ENCODE peak calls at places on chromosomes 11 and 22, in five cellular contexts. One of them, this sample, is unnamed.

GRCh38 chr22:25048659-25049657 is 96.4 kb downstream of the KIAA1671 start:
- DNase-seq in A549: peak
- DNase-seq in adrenal gland: peak
- DNase-seq in body of pancreas: peak
- DNase-seq in lower leg skin: peak
- DNase-seq in this sample: peak

GRCh38 chr11:104841973-104842372 is 56.3 kb downstream of the CASP12 start:
- DNase-seq in A549: no peak
- DNase-seq in adrenal gland: no peak
- DNase-seq in body of pancreas: no peak
- DNase-seq in lower leg skin: no peak
- DNase-seq in this sample: no peak

GRCh38 chr11:128520886-128521696 is 66.3 kb downstream of the ETS1 start:
- DNase-seq in A549: no peak
- DNase-seq in adrenal gland: no peak
- DNase-seq in body of pancreas: no peak
- DNase-seq in lower leg skin: no peak
- DNase-seq in this sample: peak

GRCh38 chr11:73359930-73360742 is 16.1 kb upstream of the RELT start:
- DNase-seq in A549: peak
- DNase-seq in adrenal gland: no peak
- DNase-seq in body of pancreas: no peak
- DNase-seq in lower leg skin: no peak
- DNase-seq in this sample: no peak

GRCh38 chr22:41833369-41834004 is 582 bp downstream of the SREBF2 start:
- DNase-seq in A549: peak
- DNase-seq in adrenal gland: peak
- DNase-seq in body of pancreas: peak
- DNase-seq in lower leg skin: no peak
- DNase-seq in this sample: peak

GRCh38 chr11:13169709-13170108 is 107.9 kb upstream of the BMAL1 start:
- DNase-seq in A549: peak
- DNase-seq in adrenal gland: peak
- DNase-seq in body of pancreas: peak
- DNase-seq in lower leg skin: no peak
- DNase-seq in this sample: no peak

GRCh38 chr11:69934861-69935494 is 115.8 kb upstream of the FGF3 start:
- DNase-seq in A549: peak
- DNase-seq in adrenal gland: no peak
- DNase-seq in body of pancreas: no peak
- DNase-seq in lower leg skin: no peak
- DNase-seq in this sample: peak

GRCh38 chr11:108117746-108118371 is 3.5 kb upstream of the ACAT1 start:
- DNase-seq in A549: peak
- DNase-seq in adrenal gland: no peak
- DNase-seq in body of pancreas: no peak
- DNase-seq in lower leg skin: no peak
- DNase-seq in this sample: no peak

GRCh38 chr11:71322861-71323582 is 70.6 kb upstream of the SHANK2 start:
- DNase-seq in A549: no peak
- DNase-seq in adrenal gland: no peak
- DNase-seq in body of pancreas: no peak
- DNase-seq in lower leg skin: no peak
- DNase-seq in this sample: peak

GRCh38 chr11:14323118-14323676 is 35.8 kb downstream of the RRAS2 start:
- DNase-seq in A549: no peak
- DNase-seq in adrenal gland: no peak
- DNase-seq in body of pancreas: no peak
- DNase-seq in lower leg skin: no peak
- DNase-seq in this sample: no peak

GRCh38 chr22:49255154-49255553 is 572.5 kb downstream of the BRD1 start:
- DNase-seq in A549: no peak
- DNase-seq in adrenal gland: no peak
- DNase-seq in body of pancreas: no peak
- DNase-seq in lower leg skin: no peak
- DNase-seq in this sample: no peak

GRCh38 chr11:109795234-109795633 is 298.0 kb upstream of the ZC3H12C start:
- DNase-seq in A549: peak
- DNase-seq in adrenal gland: peak
- DNase-seq in body of pancreas: peak
- DNase-seq in lower leg skin: no peak
- DNase-seq in this sample: no peak

GRCh38 chr11:127332896-127333295 is 332.3 kb upstream of the KIRREL3 start:
- DNase-seq in A549: no peak
- DNase-seq in adrenal gland: no peak
- DNase-seq in body of pancreas: no peak
- DNase-seq in lower leg skin: no peak
- DNase-seq in this sample: no peak

GRCh38 chr11:75471134-75471943 is 38.3 kb upstream of the KLHL35 start:
- DNase-seq in A549: no peak
- DNase-seq in adrenal gland: no peak
- DNase-seq in body of pancreas: no peak
- DNase-seq in lower leg skin: no peak
- DNase-seq in this sample: peak

GRCh38 chr11:57728829-57729228 is 12.5 kb upstream of the SELENOH start:
- DNase-seq in A549: no peak
- DNase-seq in adrenal gland: no peak
- DNase-seq in body of pancreas: no peak
- DNase-seq in lower leg skin: no peak
- DNase-seq in this sample: no peak

GRCh38 chr11:105719073-105719846 is 109.4 kb downstream of the GRIA4 start:
- DNase-seq in A549: peak
- DNase-seq in adrenal gland: no peak
- DNase-seq in body of pancreas: no peak
- DNase-seq in lower leg skin: no peak
- DNase-seq in this sample: no peak

GRCh38 chr11:50247309-50247874 is 214.7 kb downstream of the OR4C45 start:
- DNase-seq in A549: no peak
- DNase-seq in adrenal gland: no peak
- DNase-seq in body of pancreas: no peak
- DNase-seq in lower leg skin: no peak
- DNase-seq in this sample: no peak

GRCh38 chr11:9228086-9228485 is 37.1 kb downstream of the DENND5A start:
- DNase-seq in A549: no peak
- DNase-seq in adrenal gland: no peak
- DNase-seq in body of pancreas: no peak
- DNase-seq in lower leg skin: no peak
- DNase-seq in this sample: no peak

GRCh38 chr11:69055598-69056516 is 7.1 kb downstream of the TPCN2 start:
- DNase-seq in A549: no peak
- DNase-seq in adrenal gland: peak
- DNase-seq in body of pancreas: peak
- DNase-seq in lower leg skin: peak
- DNase-seq in this sample: peak

GRCh38 chr22:28600546-28601143 is 79.0 kb downstream of the TTC28 start:
- DNase-seq in A549: peak
- DNase-seq in adrenal gland: no peak
- DNase-seq in body of pancreas: peak
- DNase-seq in lower leg skin: no peak
- DNase-seq in this sample: no peak

GRCh38 chr22:32796865-32797573 is 4.5 kb upstream of the TIMP3 start:
- DNase-seq in A549: peak
- DNase-seq in adrenal gland: peak
- DNase-seq in body of pancreas: peak
- DNase-seq in lower leg skin: peak
- DNase-seq in this sample: peak

GRCh38 chr11:114272311-114272710 is 23.9 kb upstream of the NNMT start:
- DNase-seq in A549: no peak
- DNase-seq in adrenal gland: no peak
- DNase-seq in body of pancreas: no peak
- DNase-seq in lower leg skin: no peak
- DNase-seq in this sample: no peak

GRCh38 chr22:19822301-19823117 is 32.2 kb downstream of the GNB1L start:
- DNase-seq in A549: no peak
- DNase-seq in adrenal gland: no peak
- DNase-seq in body of pancreas: no peak
- DNase-seq in lower leg skin: no peak
- DNase-seq in this sample: no peak

GRCh38 chr22:24996420-24996952 is 44.0 kb downstream of the KIAA1671 start:
- DNase-seq in A549: peak
- DNase-seq in adrenal gland: peak
- DNase-seq in body of pancreas: no peak
- DNase-seq in lower leg skin: no peak
- DNase-seq in this sample: no peak

GRCh38 chr11:2542406-2542805 is 97.6 kb downstream of the KCNQ1 start:
- DNase-seq in A549: no peak
- DNase-seq in adrenal gland: peak
- DNase-seq in body of pancreas: no peak
- DNase-seq in lower leg skin: no peak
- DNase-seq in this sample: peak

GRCh38 chr11:70016666-70017347 is 61.3 kb upstream of the ANO1 start:
- DNase-seq in A549: no peak
- DNase-seq in adrenal gland: no peak
- DNase-seq in body of pancreas: no peak
- DNase-seq in lower leg skin: no peak
- DNase-seq in this sample: peak

GRCh38 chr22:45218974-45219373 is 21.7 kb downstream of the KIAA0930 start:
- DNase-seq in A549: no peak
- DNase-seq in adrenal gland: no peak
- DNase-seq in body of pancreas: no peak
- DNase-seq in lower leg skin: no peak
- DNase-seq in this sample: no peak

GRCh38 chr11:12239396-12240298 is 129.3 kb downstream of the MICAL2 start:
- DNase-seq in A549: no peak
- DNase-seq in adrenal gland: no peak
- DNase-seq in body of pancreas: peak
- DNase-seq in lower leg skin: no peak
- DNase-seq in this sample: no peak

GRCh38 chr11:125451400-125452124 is 44.5 kb downstream of the FEZ1 start:
- DNase-seq in A549: no peak
- DNase-seq in adrenal gland: no peak
- DNase-seq in body of pancreas: peak
- DNase-seq in lower leg skin: peak
- DNase-seq in this sample: no peak

GRCh38 chr11:111793863-111794262 is 27.7 kb upstream of the PPP2R1B start:
- DNase-seq in A549: no peak
- DNase-seq in adrenal gland: peak
- DNase-seq in body of pancreas: no peak
- DNase-seq in lower leg skin: no peak
- DNase-seq in this sample: no peak

GRCh38 chr22:41469218-41469851 is 418 bp downstream of the ACO2 start:
- DNase-seq in A549: no peak
- DNase-seq in adrenal gland: peak
- DNase-seq in body of pancreas: peak
- DNase-seq in lower leg skin: no peak
- DNase-seq in this sample: no peak

GRCh38 chr11:117876341-117877119 is at the start of gene FXYD6:
- DNase-seq in A549: no peak
- DNase-seq in adrenal gland: peak
- DNase-seq in body of pancreas: peak
- DNase-seq in lower leg skin: no peak
- DNase-seq in this sample: peak

GRCh38 chr11:827861-828167 is at the start of gene CRACR2B:
- DNase-seq in A549: no peak
- DNase-seq in adrenal gland: no peak
- DNase-seq in body of pancreas: no peak
- DNase-seq in lower leg skin: no peak
- DNase-seq in this sample: peak
- TF ChIP-seq POLR2A in A549: no peak
- TF ChIP-seq POLR2A in adrenal gland: no peak
- TF ChIP-seq POLR2A in body of pancreas: peak
- TF ChIP-seq POLR2A in lower leg skin: no peak
- TF ChIP-seq POLR2A in this sample: no peak

DNA sequence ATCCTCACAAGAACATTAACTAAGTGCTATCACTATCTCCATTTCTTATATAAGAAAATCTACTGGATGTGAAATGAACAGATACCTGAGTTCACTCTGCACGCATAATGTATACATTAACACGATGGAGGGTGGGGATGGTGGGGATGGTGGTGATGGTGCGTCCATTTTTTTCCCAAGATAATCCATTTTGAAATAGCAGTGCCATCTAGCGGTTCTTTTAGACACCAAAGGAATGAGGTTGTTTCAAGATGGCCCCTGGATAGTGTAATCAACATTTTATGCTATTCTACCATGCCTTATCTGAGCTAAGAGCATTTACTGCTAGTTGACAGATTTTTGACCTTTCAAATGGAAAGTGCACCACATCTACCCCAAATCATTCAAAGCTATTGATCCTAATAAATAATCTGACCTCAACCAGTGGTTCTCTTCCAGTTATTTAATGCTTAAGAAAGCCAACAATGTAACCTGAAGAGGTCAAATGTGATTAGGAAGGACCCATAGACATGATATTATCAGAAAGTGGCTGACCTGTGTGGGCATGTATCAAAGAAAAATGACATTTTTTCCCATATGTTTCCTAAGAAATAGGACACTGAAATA is 714.7 kb upstream of the TENM4 start:
- DNase-seq in A549: peak
- DNase-seq in adrenal gland: no peak
- DNase-seq in body of pancreas: no peak
- DNase-seq in lower leg skin: no peak
- DNase-seq in this sample: no peak
- TF ChIP-seq CTCF in A549: peak
- TF ChIP-seq CTCF in adrenal gland: peak
- TF ChIP-seq CTCF in body of pancreas: peak
- TF ChIP-seq CTCF in lower leg skin: no peak
- TF ChIP-seq CTCF in this sample: no peak

DNA sequence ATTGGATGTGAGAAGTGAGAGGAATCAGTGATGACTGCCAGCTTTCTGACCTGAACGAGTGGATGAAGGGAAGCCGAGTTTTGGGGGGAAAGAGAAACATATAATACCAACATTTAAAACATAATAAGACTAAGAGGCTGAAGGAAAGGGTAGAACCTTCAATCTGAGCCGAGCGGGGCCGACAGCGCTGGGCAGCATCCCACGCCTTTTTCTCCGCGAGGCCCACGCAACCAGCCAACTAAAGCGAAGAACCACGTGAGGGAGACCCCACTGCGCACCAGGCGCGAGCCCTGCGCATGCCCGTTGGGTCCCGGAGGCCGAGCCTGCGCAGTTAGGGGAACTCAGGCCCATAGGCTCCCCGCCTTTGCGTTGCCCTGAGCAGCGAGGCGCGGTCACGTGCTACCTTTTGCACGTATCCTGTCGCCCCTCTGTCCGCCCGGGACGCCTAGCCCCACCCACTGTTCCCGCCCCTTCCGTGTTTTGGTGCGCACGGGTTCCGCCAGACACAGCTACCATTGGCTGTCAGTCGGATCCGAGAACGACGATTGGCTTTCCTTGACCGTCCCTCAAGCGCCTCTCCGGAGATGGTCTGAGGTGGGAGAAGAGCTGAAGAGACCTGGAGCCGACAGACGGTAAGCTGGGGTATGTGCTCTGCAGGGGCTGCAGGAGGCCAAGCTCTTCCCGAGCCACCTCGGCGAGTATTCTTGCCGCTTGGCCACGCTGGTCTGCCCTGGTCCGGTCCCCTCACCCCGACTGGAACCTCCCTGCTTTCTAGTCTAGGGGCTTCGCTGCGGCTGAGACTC is at the start of gene HINFP:
- DNase-seq in A549: peak
- DNase-seq in adrenal gland: peak
- DNase-seq in body of pancreas: peak
- DNase-seq in lower leg skin: peak
- DNase-seq in this sample: peak
- TF ChIP-seq POLR2A in A549: peak
- TF ChIP-seq POLR2A in adrenal gland: peak
- TF ChIP-seq POLR2A in body of pancreas: no peak
- TF ChIP-seq POLR2A in lower leg skin: no peak
- TF ChIP-seq POLR2A in this sample: no peak

GRCh38 chr11:133911169-133911568 is 45.6 kb downstream of the IGSF9B start:
- DNase-seq in A549: peak
- DNase-seq in adrenal gland: no peak
- DNase-seq in body of pancreas: no peak
- DNase-seq in lower leg skin: no peak
- DNase-seq in this sample: no peak
- TF ChIP-seq CTCF in A549: no peak
- TF ChIP-seq CTCF in adrenal gland: no peak
- TF ChIP-seq CTCF in body of pancreas: no peak
- TF ChIP-seq CTCF in lower leg skin: no peak
- TF ChIP-seq CTCF in this sample: peak

This sample was measured in spleen.